ENCODE peak calls at places on chromosome 11, in five cellular contexts. I, B, F, Y and Q are unnamed samples.

GRCh38 chr11:1197886-1198765 is 24.7 kb upstream of the MUC5B start:
- DNase-seq in F (no peak), Y (no peak), I (no peak), B (no peak), Q (no peak)

GRCh38 chr11:119024430-119025098 is 6.0 kb downstream of the TRAPPC4 start:
- DNase-seq in Y (no peak), B (no peak), I (no peak), F (no peak), Q (no peak)

GRCh38 chr11:94968334-94968958 is 4.9 kb downstream of the CWC15 start:
- DNase-seq in F (peak), B (no peak), I (peak), Y (peak), Q (no peak)

GRCh38 chr11:131537196-131537595 is 166.8 kb downstream of the NTM start:
- DNase-seq in F (no peak), B (no peak), I (no peak), Y (no peak), Q (no peak)

GRCh38 chr11:118846181-118846946 is 37.3 kb upstream of the CXCR5 start:
- DNase-seq in F (no peak), B (no peak), Y (no peak), I (no peak), Q (no peak)

GRCh38 chr11:5291207-5291838 is 10.4 kb downstream of the OR51B4 start:
- DNase-seq in B (no peak), F (peak), I (peak), Y (peak), Q (no peak)

GRCh38 chr11:10688401-10688800 is 5.2 kb downstream of the IRAG1 start:
- DNase-seq in Y (no peak), F (peak), B (no peak), I (no peak), Q (no peak)

GRCh38 chr11:1757861-1758610 is 5.7 kb downstream of the CTSD start:
- DNase-seq in I (no peak), F (no peak), B (peak), Y (no peak), Q (no peak)

GRCh38 chr11:61552108-61552635 is 28.7 kb downstream of the SYT7 start:
- DNase-seq in F (no peak), Y (no peak), I (no peak), B (no peak), Q (no peak)

GRCh38 chr11:61553373-61554171 is 27.3 kb downstream of the SYT7 start:
- DNase-seq in I (no peak), B (no peak), Y (no peak), F (no peak), Q (no peak)

GRCh38 chr11:61555051-61555969 is 25.6 kb downstream of the SYT7 start:
- DNase-seq in I (no peak), B (no peak), F (no peak), Y (no peak), Q (no peak)

GRCh38 chr11:61555978-61556377 is 24.9 kb downstream of the SYT7 start:
- DNase-seq in B (no peak), Y (no peak), I (no peak), F (no peak), Q (no peak)

GRCh38 chr11:61554172-61554988 is 26.5 kb downstream of the SYT7 start:
- DNase-seq in F (peak), Y (no peak), B (no peak), I (no peak), Q (no peak)
- H3K4me3 ChIP-seq in F (no peak), Y (no peak), B (no peak), I (no peak), Q (no peak)

GRCh38 chr11:68683952-68684384 is 376 bp upstream of the GAL start:
- DNase-seq in F (no peak), B (no peak), Y (no peak), I (no peak), Q (no peak)
- H3K4me3 ChIP-seq in F (no peak), B (no peak), Y (no peak), I (no peak), Q (no peak)

DNA sequence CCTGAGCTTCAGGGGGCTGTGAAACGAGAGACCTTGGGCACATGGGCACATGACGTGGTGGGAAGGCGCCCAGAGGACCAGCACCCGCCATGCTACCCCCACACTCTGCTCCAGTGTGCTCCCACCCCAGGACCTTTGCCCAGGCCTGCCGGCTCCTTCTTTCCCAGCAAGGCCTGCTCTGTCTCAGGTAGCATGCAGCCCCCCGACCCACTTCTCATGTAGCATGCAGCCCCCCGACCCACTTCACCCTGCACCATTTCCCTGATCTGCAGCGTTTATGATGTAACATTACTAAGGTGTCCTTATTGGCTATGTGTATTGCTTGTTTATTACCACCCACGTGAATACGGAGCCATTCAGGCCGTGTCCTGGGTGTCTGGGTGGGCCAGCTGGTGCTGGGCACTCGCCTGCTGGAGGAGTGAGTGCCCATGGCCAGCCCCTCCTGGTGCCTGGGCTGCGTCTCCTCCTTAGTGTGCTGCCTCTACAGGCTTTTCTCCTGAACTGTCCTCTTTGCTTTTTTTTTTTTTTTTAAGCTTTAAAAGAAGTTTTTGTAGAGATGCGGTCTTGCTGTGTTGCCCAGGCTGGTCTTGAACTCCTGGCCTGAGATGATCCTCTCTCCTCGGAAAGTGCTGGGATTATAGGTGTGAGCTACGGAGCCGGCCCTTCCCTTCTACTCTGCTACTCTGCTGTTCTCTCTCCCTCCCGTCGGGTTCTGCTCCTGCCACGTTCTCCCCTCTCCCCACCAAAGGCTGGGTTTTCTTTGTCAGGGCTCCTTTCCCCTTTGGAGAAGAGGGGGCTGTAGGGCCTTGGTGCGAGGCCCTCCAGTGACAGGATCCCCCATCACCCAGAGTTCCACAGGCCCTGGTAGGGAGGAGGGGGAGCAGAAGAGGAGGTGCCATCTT is 29.4 kb downstream of the LRP5 start:
- DNase-seq in Y (no peak), F (no peak), I (no peak), B (no peak), Q (no peak)
- H3K4me3 ChIP-seq in Y (no peak), F (no peak), I (no peak), B (no peak), Q (no peak)

GRCh38 chr11:8871283-8871775 is 39.7 kb upstream of the AKIP1 start:
- DNase-seq in I (peak), F (peak), B (peak), Y (peak), Q (peak)
- H3K4me3 ChIP-seq in I (peak), F (peak), B (peak), Y (peak), Q (peak)

GRCh38 chr11:121127809-121128208 is 26.8 kb downstream of the TECTA start:
- DNase-seq in B (no peak), I (no peak), Y (no peak), F (no peak), Q (no peak)

GRCh38 chr11:121131656-121132055 is 30.6 kb downstream of the TECTA start:
- DNase-seq in Y (no peak), B (no peak), F (no peak), I (no peak), Q (no peak)

GRCh38 chr11:121133046-121133445 is 32.0 kb downstream of the TECTA start:
- DNase-seq in Y (no peak), F (no peak), I (no peak), B (no peak), Q (no peak)

GRCh38 chr11:121132211-121132976 is 31.4 kb downstream of the TECTA start:
- DNase-seq in F (no peak), B (no peak), Y (no peak), I (no peak), Q (peak)

GRCh38 chr11:121129362-121130340 is 28.6 kb downstream of the TECTA start:
- DNase-seq in I (no peak), Y (no peak), B (no peak), F (no peak), Q (no peak)
- H3K4me3 ChIP-seq in I (no peak), Y (no peak), B (no peak), F (no peak), Q (no peak)

GRCh38 chr11:133776671-133777070 is 68.6 kb downstream of the SPATA19 start:
- DNase-seq in I (no peak), F (no peak), B (no peak), Y (no peak), Q (no peak)
- H3K4me3 ChIP-seq in I (no peak), F (no peak), B (no peak), Y (no peak), Q (no peak)